ENCODE peak calls at places on chromosomes 6 and 20, in six cellular contexts. R is SW480; F is activated T-cell treated with anti-CD3 and anti-CD28 coated beads, Interleukin-2, amount 50 U/mL, for 4 hours; X is foreskin fibroblast; U is stimulated activated CD4-positive, alpha-beta T cell treated with anti-CD3 and anti-CD28 coated beads, Interleukin-2, amount 100 ng/mL, for 48 hours; M is HTR-8/SVneo. V is an unnamed sample.

GRCh38 chr6:112640895-112641294 is 293.8 kb downstream of the RFPL4B start:
- DNase-seq in U (no peak), F (no peak), R (no peak), X (peak), M (peak), V (no peak)

GRCh38 chr20:62804021-62804631 is 509 bp upstream of the OGFR start:
- DNase-seq in R (no peak), U (no peak), F (no peak), X (no peak), M (peak), V (no peak)

GRCh38 chr20:31536575-31536974 is 22.3 kb downstream of the HM13 start:
- DNase-seq in M (no peak), F (no peak), U (no peak), R (no peak), X (no peak), V (no peak)

GRCh38 chr6:107330190-107330589 is 129.2 kb downstream of the PDSS2 start:
- DNase-seq in F (no peak), M (no peak), R (no peak), X (no peak), U (no peak), V (no peak)

GRCh38 chr6:135311446-135312200 is 130.5 kb downstream of the MYB start:
- DNase-seq in U (no peak), F (no peak), R (no peak), X (no peak), M (no peak), V (no peak)

GRCh38 chr6:42796171-42796570 is 14.3 kb downstream of the BICRAL start:
- DNase-seq in F (no peak), M (no peak), X (no peak), U (no peak), R (no peak), V (no peak)

GRCh38 chr20:57064836-57065235 is 201.6 kb downstream of the BMP7 start:
- DNase-seq in U (no peak), M (no peak), F (no peak), X (no peak), R (no peak), V (no peak)

GRCh38 chr6:28068067-28068466 is 12.3 kb upstream of the ZNF165 start:
- DNase-seq in R (no peak), F (no peak), U (no peak), M (no peak), X (no peak), V (no peak)

GRCh38 chr6:119950681-119951080 is 601.1 kb upstream of the MAN1A1 start:
- DNase-seq in F (no peak), M (no peak), U (no peak), R (no peak), X (no peak), V (no peak)

GRCh38 chr20:46139243-46139889 is 21.3 kb downstream of the CD40 start:
- DNase-seq in R (no peak), F (no peak), X (no peak), M (no peak), U (no peak), V (no peak)

GRCh38 chr6:142915129-142915697 is 29.8 kb downstream of the HIVEP2 start:
- DNase-seq in M (no peak), F (no peak), X (no peak), U (no peak), R (no peak), V (no peak)

GRCh38 chr6:54516331-54516730 is 208.1 kb downstream of the TINAG start:
- DNase-seq in M (no peak), U (no peak), R (no peak), X (no peak), F (no peak), V (no peak)

GRCh38 chr6:104589940-104590339 is 269.8 kb downstream of the HACE1 start:
- DNase-seq in F (no peak), M (no peak), U (no peak), R (no peak), X (no peak), V (no peak)

GRCh38 chr6:39731565-39731964 is 6.4 kb upstream of the KIF6 start:
- DNase-seq in X (no peak), R (no peak), U (no peak), M (no peak), F (no peak), V (no peak)

GRCh38 chr6:11738681-11739375 is 39.8 kb downstream of the ADTRP start:
- DNase-seq in M (no peak), X (no peak), F (no peak), U (no peak), R (no peak), V (no peak)

GRCh38 chr6:152206072-152206818 is 398.8 kb downstream of the ESR1 start:
- DNase-seq in X (no peak), M (peak), R (no peak), F (peak), U (peak), V (no peak)

GRCh38 chr6:80174931-80175572 is 68.6 kb downstream of the BCKDHB start:
- DNase-seq in R (no peak), F (no peak), M (peak), X (peak), U (no peak), V (no peak)

GRCh38 chr6:37306624-37307222 is 47.1 kb upstream of the RNF8 start:
- DNase-seq in M (no peak), F (no peak), R (no peak), U (no peak), X (no peak), V (no peak)